ENCODE peak calls at places on chromosome 18, in seven cellular contexts. One of them, this sample, is unnamed.

GRCh38 chr18:14098428-14098827 is 33.8 kb downstream of the ZNF519 start:
- DNase-seq in H1: no peak
- DNase-seq in GM12891: no peak
- DNase-seq in K562: no peak
- DNase-seq in stomach: no peak
- DNase-seq in GM23338: no peak
- DNase-seq in HL-60: no peak
- DNase-seq in this sample: no peak

GRCh38 chr18:48470484-48471180 is 61.4 kb upstream of the ZBTB7C start:
- DNase-seq in HL-60: no peak
- DNase-seq in H1: no peak
- DNase-seq in GM23338: no peak
- DNase-seq in GM12891: no peak
- DNase-seq in K562: no peak
- DNase-seq in stomach: no peak
- DNase-seq in this sample: no peak

GRCh38 chr18:48580066-48580465 is 41.2 kb downstream of the CTIF start:
- DNase-seq in HL-60: no peak
- DNase-seq in GM12891: no peak
- DNase-seq in K562: no peak
- DNase-seq in GM23338: no peak
- DNase-seq in H1: no peak
- DNase-seq in stomach: no peak
- DNase-seq in this sample: no peak

GRCh38 chr18:11178951-11179549 is 29.7 kb upstream of the PIEZO2 start:
- DNase-seq in K562: no peak
- DNase-seq in H1: no peak
- DNase-seq in GM12891: no peak
- DNase-seq in HL-60: no peak
- DNase-seq in stomach: no peak
- DNase-seq in GM23338: no peak
- DNase-seq in this sample: no peak

GRCh38 chr18:49582579-49582978 is 20.7 kb downstream of the LIPG start:
- DNase-seq in HL-60: no peak
- DNase-seq in stomach: no peak
- DNase-seq in H1: no peak
- DNase-seq in GM23338: no peak
- DNase-seq in K562: no peak
- DNase-seq in GM12891: no peak
- DNase-seq in this sample: no peak

GRCh38 chr18:21897811-21898210 is 157.2 kb downstream of the MIB1 start:
- DNase-seq in stomach: peak
- DNase-seq in GM23338: peak
- DNase-seq in H1: peak
- DNase-seq in HL-60: peak
- DNase-seq in GM12891: peak
- DNase-seq in K562: peak
- DNase-seq in this sample: no peak

GRCh38 chr18:6729247-6730091 is at the start of gene ARHGAP28:
- DNase-seq in stomach: peak
- DNase-seq in K562: peak
- DNase-seq in GM23338: peak
- DNase-seq in H1: peak
- DNase-seq in HL-60: peak
- DNase-seq in GM12891: peak
- DNase-seq in this sample: no peak

GRCh38 chr18:23137093-23137640 is 1.9 kb downstream of the CABLES1 start:
- DNase-seq in stomach: no peak
- DNase-seq in GM23338: peak
- DNase-seq in H1: no peak
- DNase-seq in K562: no peak
- DNase-seq in HL-60: peak
- DNase-seq in GM12891: no peak
- DNase-seq in this sample: no peak

GRCh38 chr18:44503854-44504253 is 176.8 kb upstream of the SETBP1 start:
- DNase-seq in GM23338: no peak
- DNase-seq in K562: no peak
- DNase-seq in stomach: no peak
- DNase-seq in H1: no peak
- DNase-seq in GM12891: no peak
- DNase-seq in HL-60: no peak
- DNase-seq in this sample: no peak

GRCh38 chr18:36702398-36703010 is 126.3 kb downstream of the TPGS2 start:
- DNase-seq in HL-60: no peak
- DNase-seq in GM12891: no peak
- DNase-seq in stomach: no peak
- DNase-seq in H1: no peak
- DNase-seq in K562: no peak
- DNase-seq in GM23338: no peak
- DNase-seq in this sample: no peak

GRCh38 chr18:49251451-49251850 is 209.0 kb downstream of the DYM start:
- DNase-seq in HL-60: no peak
- DNase-seq in H1: no peak
- DNase-seq in GM12891: no peak
- DNase-seq in K562: no peak
- DNase-seq in GM23338: no peak
- DNase-seq in stomach: no peak
- DNase-seq in this sample: no peak

GRCh38 chr18:30763913-30764350 is 278.6 kb downstream of the DSC3 start:
- DNase-seq in H1: peak
- DNase-seq in GM12891: no peak
- DNase-seq in GM23338: peak
- DNase-seq in stomach: no peak
- DNase-seq in K562: no peak
- DNase-seq in HL-60: no peak
- DNase-seq in this sample: no peak

GRCh38 chr18:26460449-26461091 is 87.8 kb downstream of the KCTD1 start:
- DNase-seq in K562: no peak
- DNase-seq in stomach: peak
- DNase-seq in H1: no peak
- DNase-seq in HL-60: no peak
- DNase-seq in GM23338: no peak
- DNase-seq in GM12891: peak
- DNase-seq in this sample: peak

GRCh38 chr18:21134895-21135294 is 23.3 kb upstream of the ROCK1 start:
- DNase-seq in H1: no peak
- DNase-seq in K562: no peak
- DNase-seq in stomach: no peak
- DNase-seq in GM23338: no peak
- DNase-seq in GM12891: no peak
- DNase-seq in HL-60: peak
- DNase-seq in this sample: no peak

GRCh38 chr18:45197526-45197970 is 417.7 kb upstream of the SLC14A2 start:
- DNase-seq in K562: no peak
- DNase-seq in HL-60: no peak
- DNase-seq in GM12891: no peak
- DNase-seq in GM23338: peak
- DNase-seq in H1: no peak
- DNase-seq in stomach: no peak
- DNase-seq in this sample: no peak

GRCh38 chr18:52541056-52541455 is 201.1 kb downstream of the DCC start:
- DNase-seq in HL-60: no peak
- DNase-seq in GM23338: no peak
- DNase-seq in K562: no peak
- DNase-seq in GM12891: no peak
- DNase-seq in stomach: no peak
- DNase-seq in H1: no peak
- DNase-seq in this sample: no peak

GRCh38 chr18:10522574-10522973 is 3.3 kb upstream of the NAPG start:
- DNase-seq in GM23338: no peak
- DNase-seq in GM12891: no peak
- DNase-seq in H1: no peak
- DNase-seq in HL-60: no peak
- DNase-seq in K562: no peak
- DNase-seq in stomach: no peak
- DNase-seq in this sample: no peak

DNA sequence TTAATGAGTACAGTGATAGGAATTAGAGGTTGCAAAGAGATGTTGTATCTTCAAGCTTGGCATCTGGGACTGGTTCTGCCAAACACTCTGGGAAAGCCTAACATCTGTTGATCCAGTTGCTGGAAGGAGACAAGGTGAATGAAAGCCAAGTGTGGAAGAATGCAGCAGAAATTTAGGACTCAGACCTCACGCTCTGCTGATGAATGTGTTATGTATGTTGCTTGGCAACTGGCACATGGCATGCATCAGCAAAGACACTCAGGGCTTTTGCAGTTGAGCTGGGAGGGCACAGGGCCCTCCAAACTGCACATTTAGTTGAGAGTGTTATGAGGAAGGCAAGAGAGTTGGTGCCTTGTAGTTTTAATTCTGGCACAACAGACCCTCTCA is 105.5 kb downstream of the COLEC12 start:
- DNase-seq in HL-60: no peak
- DNase-seq in K562: no peak
- DNase-seq in GM23338: no peak
- DNase-seq in GM12891: no peak
- DNase-seq in stomach: no peak
- DNase-seq in H1: no peak
- DNase-seq in this sample: no peak
- TF ChIP-seq POLR2AphosphoS5 in HL-60: no peak
- TF ChIP-seq POLR2AphosphoS5 in K562: no peak
- TF ChIP-seq POLR2AphosphoS5 in GM23338: no peak
- TF ChIP-seq POLR2AphosphoS5 in GM12891: no peak
- TF ChIP-seq POLR2AphosphoS5 in stomach: peak
- TF ChIP-seq POLR2AphosphoS5 in H1: no peak
- TF ChIP-seq POLR2AphosphoS5 in this sample: peak

GRCh38 chr18:35045808-35046207 is 4.6 kb downstream of the MAPRE2 start:
- DNase-seq in K562: peak
- DNase-seq in HL-60: no peak
- DNase-seq in stomach: no peak
- DNase-seq in GM12891: no peak
- DNase-seq in GM23338: no peak
- DNase-seq in H1: no peak
- DNase-seq in this sample: no peak
- TF ChIP-seq POLR2AphosphoS5 in K562: no peak
- TF ChIP-seq POLR2AphosphoS5 in HL-60: no peak
- TF ChIP-seq POLR2AphosphoS5 in stomach: no peak
- TF ChIP-seq POLR2AphosphoS5 in GM12891: no peak
- TF ChIP-seq POLR2AphosphoS5 in GM23338: no peak
- TF ChIP-seq POLR2AphosphoS5 in H1: no peak
- TF ChIP-seq POLR2AphosphoS5 in this sample: no peak

DNA sequence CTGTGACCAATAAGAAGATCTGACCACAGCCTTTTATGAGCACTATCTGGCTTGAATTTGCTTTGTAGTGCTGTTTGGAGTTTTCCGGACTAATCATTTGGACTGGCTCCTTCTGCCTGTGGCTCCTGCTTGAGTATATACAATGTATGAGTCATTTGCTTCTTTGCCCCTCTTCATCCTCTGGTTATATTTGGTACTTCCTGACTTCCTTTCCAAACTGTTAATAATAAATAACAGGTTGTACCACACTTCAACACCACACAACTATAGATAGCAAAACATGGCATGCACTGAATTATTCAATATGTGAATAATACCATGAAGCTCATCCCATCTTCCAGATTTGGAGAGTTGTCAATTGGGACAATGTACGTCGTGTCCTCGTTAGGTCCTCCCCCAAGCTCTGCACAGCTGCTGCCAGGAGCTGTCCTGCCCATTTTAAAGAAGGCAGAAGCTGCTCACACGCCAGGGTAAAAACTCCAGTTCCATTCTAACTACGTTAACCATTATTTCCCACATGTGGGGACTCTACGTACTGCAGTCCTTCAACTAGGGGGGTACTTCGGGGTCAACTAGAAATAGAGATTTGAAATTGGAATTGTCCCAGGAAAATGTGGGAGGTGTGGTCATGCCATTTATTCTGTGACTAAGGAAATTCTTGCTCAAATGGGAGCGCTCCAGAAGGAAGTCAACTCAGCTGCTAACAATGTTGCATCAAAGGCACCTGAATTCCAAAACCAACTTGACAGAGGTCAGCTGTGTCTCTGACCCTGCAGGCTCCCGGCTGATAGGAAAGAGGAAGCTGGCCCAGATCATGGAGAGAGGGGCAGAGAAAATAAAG is 38.1 kb downstream of the ST8SIA5 start:
- DNase-seq in GM23338: no peak
- DNase-seq in H1: no peak
- DNase-seq in HL-60: no peak
- DNase-seq in K562: no peak
- DNase-seq in stomach: no peak
- DNase-seq in GM12891: no peak
- DNase-seq in this sample: no peak
- TF ChIP-seq POLR2AphosphoS5 in GM23338: no peak
- TF ChIP-seq POLR2AphosphoS5 in H1: no peak
- TF ChIP-seq POLR2AphosphoS5 in HL-60: no peak
- TF ChIP-seq POLR2AphosphoS5 in K562: no peak
- TF ChIP-seq POLR2AphosphoS5 in stomach: no peak
- TF ChIP-seq POLR2AphosphoS5 in GM12891: no peak
- TF ChIP-seq POLR2AphosphoS5 in this sample: no peak

GRCh38 chr18:35508746-35509338 is 11.1 kb upstream of the INO80C start:
- DNase-seq in stomach: no peak
- DNase-seq in HL-60: no peak
- DNase-seq in H1: no peak
- DNase-seq in K562: no peak
- DNase-seq in GM12891: no peak
- DNase-seq in GM23338: no peak
- DNase-seq in this sample: peak
- TF ChIP-seq POLR2AphosphoS5 in stomach: no peak
- TF ChIP-seq POLR2AphosphoS5 in HL-60: no peak
- TF ChIP-seq POLR2AphosphoS5 in H1: no peak
- TF ChIP-seq POLR2AphosphoS5 in K562: no peak
- TF ChIP-seq POLR2AphosphoS5 in GM12891: no peak
- TF ChIP-seq POLR2AphosphoS5 in GM23338: no peak
- TF ChIP-seq POLR2AphosphoS5 in this sample: no peak

GRCh38 chr18:71001597-71001996 is 712.8 kb downstream of the SOCS6 start:
- DNase-seq in K562: no peak
- DNase-seq in stomach: no peak
- DNase-seq in HL-60: no peak
- DNase-seq in H1: no peak
- DNase-seq in GM12891: no peak
- DNase-seq in GM23338: no peak
- DNase-seq in this sample: no peak
- TF ChIP-seq POLR2AphosphoS5 in K562: no peak
- TF ChIP-seq POLR2AphosphoS5 in stomach: no peak
- TF ChIP-seq POLR2AphosphoS5 in HL-60: no peak
- TF ChIP-seq POLR2AphosphoS5 in H1: no peak
- TF ChIP-seq POLR2AphosphoS5 in GM12891: no peak
- TF ChIP-seq POLR2AphosphoS5 in GM23338: no peak
- TF ChIP-seq POLR2AphosphoS5 in this sample: no peak

GRCh38 chr18:56139372-56139771 is 499.0 kb downstream of the TXNL1 start:
- DNase-seq in K562: no peak
- DNase-seq in GM23338: no peak
- DNase-seq in stomach: no peak
- DNase-seq in GM12891: no peak
- DNase-seq in HL-60: no peak
- DNase-seq in H1: no peak
- DNase-seq in this sample: no peak

GRCh38 chr18:56139792-56140254 is 498.6 kb downstream of the TXNL1 start:
- DNase-seq in K562: no peak
- DNase-seq in GM23338: no peak
- DNase-seq in stomach: peak
- DNase-seq in GM12891: no peak
- DNase-seq in H1: no peak
- DNase-seq in HL-60: no peak
- DNase-seq in this sample: no peak
- TF ChIP-seq POLR2AphosphoS5 in K562: no peak
- TF ChIP-seq POLR2AphosphoS5 in GM23338: no peak
- TF ChIP-seq POLR2AphosphoS5 in stomach: peak
- TF ChIP-seq POLR2AphosphoS5 in GM12891: no peak
- TF ChIP-seq POLR2AphosphoS5 in H1: no peak
- TF ChIP-seq POLR2AphosphoS5 in HL-60: no peak
- TF ChIP-seq POLR2AphosphoS5 in this sample: no peak